ENCODE peak calls at places on chromosomes 4 and X, in eight cellular contexts. O is CD4-positive, CD25-positive, alpha-beta regulatory T cell; T is fibroblast of lung; X is omental fat pad; W is posterior vena cava; G is glutamatergic neuron; J is stimulated activated CD8-positive, alpha-beta memory T cell treated with anti-CD3 and anti-CD28 coated beads, Interleukin-4, amount 100 ng/mL, for 1 hour; N is activated T-cell treated with anti-CD3 and anti-CD28 coated beads, Interleukin-2, amount 50 U/mL, for 72 hours. D is an unnamed sample.

GRCh38 chr4:112817933-112818921 is 181.3 kb downstream of the LARP7 start:
- DNase-seq in W (peak; percentile 92), J (no peak), N (peak; percentile 72), T (peak; percentile 90), G (peak; percentile 86), O (no peak), X (peak; percentile 46), D (peak; percentile 83)

GRCh38 chrX:23503835-23504539 is 163.3 kb upstream of the PRDX4 start:
- DNase-seq in G (no peak), N (no peak), J (no peak), X (no peak), O (no peak), T (peak; percentile 93), W (no peak), D (no peak)

GRCh38 chr4:181548873-181549541 is 694.2 kb upstream of the TENM3 start:
- DNase-seq in X (no peak), O (no peak), G (no peak), J (no peak), W (no peak), N (no peak), T (peak; percentile 96), D (no peak)

GRCh38 chrX:148133099-148133725 is 152.1 kb downstream of the FMR1NB start:
- DNase-seq in X (no peak), J (no peak), G (no peak), O (no peak), N (no peak), W (no peak), T (no peak), D (peak; percentile 36)

GRCh38 chr4:160537681-160538080 is 1434.8 kb downstream of the RAPGEF2 start:
- DNase-seq in X (no peak), J (no peak), T (no peak), G (no peak), O (no peak), W (no peak), N (no peak), D (no peak)

GRCh38 chr4:15778191-15778741 is at the start of gene CD38:
- DNase-seq in X (no peak), O (no peak), G (peak; percentile 38), W (peak; percentile 86), J (no peak), T (no peak), N (peak; percentile 68), D (peak; percentile 76)

GRCh38 chrX:63746278-63746677 is 38.7 kb downstream of the ARHGEF9 start:
- DNase-seq in W (no peak), T (no peak), J (no peak), O (no peak), N (peak; percentile 34), G (no peak), X (no peak), D (no peak)

GRCh38 chrX:19225906-19226305 is 103.6 kb upstream of the ADGRG2 start:
- DNase-seq in N (no peak), J (no peak), T (peak; percentile 6), X (no peak), W (no peak), G (no peak), O (no peak), D (no peak)

GRCh38 chr4:20019310-20020015 is 232.2 kb upstream of the SLIT2 start:
- DNase-seq in W (no peak), G (no peak), J (no peak), O (no peak), N (no peak), X (no peak), T (peak; percentile 68), D (no peak)